ENCODE peak calls at places on chromosomes 6 and 20, in nine cellular contexts. T, Y, Q, A, G, F, R, E and I are unnamed samples.

GRCh38 chr20:38581830-38582358 is 897 bp downstream of the ADIG start:
- DNase-seq in T (no peak), Y (no peak), Q (no peak), A (no peak), G (no peak), F (no peak), R (no peak), E (no peak), I (no peak)

GRCh38 chr6:6005467-6006427 is 978 bp downstream of the NRN1 start:
- DNase-seq in T (no peak), Y (no peak), Q (peak), A (no peak), G (no peak), F (no peak), R (no peak), E (no peak), I (peak)

GRCh38 chr6:127343753-127344659 is 597 bp upstream of the ECHDC1 start:
- DNase-seq in T (no peak), Y (no peak), Q (no peak), A (no peak), G (no peak), F (no peak), R (no peak), E (peak), I (peak)

GRCh38 chr20:47233333-47234188 is 122.9 kb downstream of the ZMYND8 start:
- DNase-seq in T (no peak), Y (no peak), Q (no peak), A (no peak), G (no peak), F (no peak), R (no peak), E (peak), I (no peak)

GRCh38 chr6:10531942-10532341 is 10.8 kb downstream of the GCNT2 start:
- DNase-seq in T (no peak), Y (no peak), Q (no peak), A (no peak), G (no peak), F (no peak), R (no peak), E (no peak), I (no peak)

GRCh38 chr6:139262519-139263300 is 29.1 kb downstream of the TXLNB start:
- DNase-seq in T (no peak), Y (no peak), Q (no peak), A (no peak), G (no peak), F (no peak), R (peak), E (peak), I (peak)

GRCh38 chr6:90154666-90155065 is 142.0 kb downstream of the BACH2 start:
- DNase-seq in T (no peak), Y (no peak), Q (no peak), A (no peak), G (no peak), F (no peak), R (no peak), E (no peak), I (no peak)

GRCh38 chr6:143673638-143674037 is 4.1 kb upstream of the PHACTR2 start:
- DNase-seq in T (no peak), Y (peak), Q (no peak), A (no peak), G (no peak), F (no peak), R (no peak), E (peak), I (no peak)

GRCh38 chr20:20457392-20458126 is 89.7 kb downstream of the INSM1 start:
- DNase-seq in T (no peak), Y (no peak), Q (no peak), A (no peak), G (no peak), F (no peak), R (no peak), E (peak), I (no peak)

GRCh38 chr6:7262037-7262461 is 51.0 kb downstream of the SSR1 start:
- DNase-seq in T (no peak), Y (no peak), Q (no peak), A (no peak), G (peak), F (no peak), R (no peak), E (no peak), I (no peak)

GRCh38 chr20:48818481-48818987 is 9.3 kb downstream of the PREX1 start:
- DNase-seq in T (no peak), Y (no peak), Q (no peak), A (no peak), G (no peak), F (peak), R (no peak), E (no peak), I (peak)

GRCh38 chr6:139883776-139884175 is 509.3 kb upstream of the CITED2 start:
- DNase-seq in T (no peak), Y (no peak), Q (no peak), A (no peak), G (no peak), F (no peak), R (no peak), E (peak), I (no peak)

GRCh38 chr6:157464653-157465535 is 83.9 kb downstream of the ZDHHC14 start:
- DNase-seq in T (no peak), Y (no peak), Q (no peak), A (no peak), G (no peak), F (no peak), R (no peak), E (no peak), I (peak)

GRCh38 chr6:11329841-11330765 is 97.6 kb upstream of the NEDD9 start:
- DNase-seq in T (peak), Y (peak), Q (no peak), A (no peak), G (peak), F (no peak), R (no peak), E (no peak), I (no peak)

GRCh38 chr6:166903027-166903426 is 53.3 kb downstream of the RNASET2 start:
- DNase-seq in T (no peak), Y (no peak), Q (no peak), A (no peak), G (no peak), F (no peak), R (no peak), E (no peak), I (no peak)

GRCh38 chr20:15224199-15224598 is 886.8 kb upstream of the FLRT3 start:
- DNase-seq in T (no peak), Y (no peak), Q (no peak), A (no peak), G (no peak), F (no peak), R (no peak), E (no peak), I (no peak)

GRCh38 chr6:150934380-150934779 is 68.9 kb downstream of the MTHFD1L start:
- DNase-seq in T (no peak), Y (no peak), Q (no peak), A (no peak), G (no peak), F (no peak), R (no peak), E (peak), I (no peak)

GRCh38 chr20:19888269-19888669 is 128.9 kb upstream of the NAA20 start:
- DNase-seq in T (peak), Y (no peak), Q (no peak), A (no peak), G (no peak), F (no peak), R (no peak), E (no peak), I (no peak)

GRCh38 chr6:1952726-1953360 is 292.6 kb downstream of the GMDS start:
- DNase-seq in T (no peak), Y (peak), Q (no peak), A (no peak), G (no peak), F (no peak), R (no peak), E (peak), I (no peak)
- TF ChIP-seq CTCF in T (no peak), Y (no peak), Q (no peak), A (no peak), G (no peak), F (no peak), R (no peak), E (peak), I (no peak)

DNA sequence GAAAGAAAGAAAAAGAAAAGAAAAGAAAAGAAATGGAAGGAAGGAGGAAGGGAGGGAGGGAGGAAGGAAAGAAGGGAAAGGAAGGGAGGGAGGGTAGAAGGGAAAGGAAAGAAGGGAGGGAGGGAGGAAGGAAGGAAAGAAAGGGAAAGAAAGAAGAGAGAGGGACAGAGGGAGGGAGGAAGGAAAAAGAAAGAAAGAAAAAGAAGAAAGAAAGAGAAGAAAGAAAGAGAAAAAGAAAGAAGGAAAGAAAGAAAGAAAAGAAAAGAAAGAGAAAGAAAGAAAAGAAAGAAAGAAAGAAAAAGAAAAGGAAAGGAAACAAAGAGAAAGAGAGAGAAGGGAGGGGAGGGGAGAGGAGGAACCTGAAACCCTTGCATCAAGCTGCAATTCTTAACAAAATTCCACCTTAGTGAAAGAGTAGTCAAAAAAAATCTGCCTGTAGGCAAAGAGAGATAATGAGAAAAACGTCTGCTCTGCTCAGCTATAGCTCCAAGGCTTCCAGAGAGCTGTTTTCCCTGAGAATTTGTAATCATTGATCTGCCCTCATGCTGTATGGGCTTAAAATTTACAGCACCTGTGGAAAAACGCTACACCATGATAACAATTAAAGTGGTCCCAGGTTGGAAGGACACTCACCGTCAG is 16.7 kb upstream of the MYCT1 start:
- DNase-seq in T (no peak), Y (no peak), Q (no peak), A (no peak), G (no peak), F (no peak), R (no peak), E (no peak), I (no peak)
- TF ChIP-seq CTCF in T (no peak), Y (no peak), Q (no peak), A (no peak), G (no peak), F (no peak), R (no peak), E (no peak), I (no peak)

GRCh38 chr6:125781307-125781868 is 9.4 kb upstream of the NCOA7 start:
- DNase-seq in T (no peak), Y (no peak), Q (no peak), A (no peak), G (no peak), F (peak), R (no peak), E (peak), I (peak)
- TF ChIP-seq CTCF in T (no peak), Y (no peak), Q (no peak), A (no peak), G (no peak), F (no peak), R (no peak), E (peak), I (peak)

DNA sequence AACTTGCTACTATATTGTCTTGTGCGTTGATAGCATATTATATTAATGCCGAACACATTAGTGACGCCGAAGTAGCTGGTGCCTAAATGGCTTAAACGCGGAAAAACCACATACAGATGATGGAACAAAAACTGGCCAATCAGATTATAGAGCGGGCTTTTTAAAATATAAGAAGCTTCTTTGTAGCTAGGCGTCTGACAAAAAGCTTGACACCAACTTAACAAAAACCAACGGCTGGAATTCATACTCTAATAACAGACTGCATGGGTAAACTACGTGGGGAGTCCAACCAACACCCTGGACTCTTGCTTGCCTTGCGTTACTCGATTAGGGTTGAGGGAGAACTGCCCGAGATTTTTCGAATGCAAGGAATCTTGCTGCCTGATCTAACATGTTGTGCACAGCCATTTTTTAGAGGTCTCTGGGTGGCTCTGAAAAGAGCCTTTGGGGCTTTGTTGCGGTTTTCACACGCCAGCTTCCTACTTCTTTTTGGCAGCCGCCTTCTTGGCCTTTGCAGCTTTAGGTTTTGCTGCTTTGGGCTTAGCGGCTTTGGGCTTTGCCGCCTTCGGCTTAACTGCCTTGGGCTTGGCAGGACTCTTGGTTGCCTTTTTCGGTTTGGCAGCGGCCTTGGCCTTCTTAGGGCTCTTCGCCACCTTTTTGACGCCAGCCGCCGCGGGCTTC is 45.7 kb downstream of the OR2B2 start:
- DNase-seq in T (no peak), Y (no peak), Q (no peak), A (no peak), G (no peak), F (peak), R (peak), E (peak), I (peak)
- TF ChIP-seq CTCF in T (no peak), Y (no peak), Q (no peak), A (no peak), G (no peak), F (no peak), R (no peak), E (no peak), I (no peak)